ENCODE peak calls at places on chromosomes 11 and 22, in six cellular contexts. W, A, E, I, F and S are unnamed samples.

GRCh38 chr22:40377931-40378330 is 7.5 kb downstream of the SGSM3 start:
- DNase-seq in W (no peak), A (no peak), E (no peak), I (no peak), F (no peak), S (no peak)

GRCh38 chr11:70603756-70604211 is 205.5 kb downstream of the CTTN start:
- DNase-seq in W (no peak), A (no peak), E (no peak), I (no peak), F (no peak), S (peak; percentile 27)

GRCh38 chr22:37254206-37254866 is 10.3 kb upstream of the RAC2 start:
- DNase-seq in W (no peak), A (no peak), E (no peak), I (no peak), F (no peak), S (no peak)

GRCh38 chr11:116333193-116333592 is 439.6 kb downstream of the BUD13 start:
- DNase-seq in W (no peak), A (no peak), E (no peak), I (no peak), F (no peak), S (no peak)

GRCh38 chr11:117143390-117143789 is 697 bp upstream of the PAFAH1B2 start:
- DNase-seq in W (peak; percentile 75), A (peak; percentile 69), E (peak; percentile 58), I (peak; percentile 82), F (no peak), S (no peak)

GRCh38 chr22:39488563-39489083 is 13.5 kb upstream of the MIEF1 start:
- DNase-seq in W (no peak), A (no peak), E (no peak), I (peak; percentile 58), F (no peak), S (no peak)

GRCh38 chr11:11998091-11998781 is 10.2 kb downstream of the DKK3 start:
- DNase-seq in W (peak; percentile 54), A (no peak), E (no peak), I (no peak), F (no peak), S (no peak)

GRCh38 chr22:26615830-26616435 is 1.9 kb downstream of the CRYBB1 start:
- DNase-seq in W (no peak), A (no peak), E (no peak), I (no peak), F (no peak), S (no peak)

GRCh38 chr11:65311197-65311631 is 3.5 kb upstream of the CDC42EP2 start:
- DNase-seq in W (no peak), A (no peak), E (no peak), I (no peak), F (no peak), S (no peak)

GRCh38 chr22:35394011-35394312 is 6.0 kb upstream of the MCM5 start:
- DNase-seq in W (no peak), A (no peak), E (no peak), I (no peak), F (no peak), S (no peak)

GRCh38 chr11:92627615-92628201 is 341.7 kb upstream of the MTNR1B start:
- DNase-seq in W (no peak), A (no peak), E (no peak), I (no peak), F (no peak), S (no peak)

GRCh38 chr11:18010977-18011586 is 1.8 kb downstream of the SERGEF start:
- DNase-seq in W (no peak), A (no peak), E (no peak), I (no peak), F (no peak), S (no peak)

DNA sequence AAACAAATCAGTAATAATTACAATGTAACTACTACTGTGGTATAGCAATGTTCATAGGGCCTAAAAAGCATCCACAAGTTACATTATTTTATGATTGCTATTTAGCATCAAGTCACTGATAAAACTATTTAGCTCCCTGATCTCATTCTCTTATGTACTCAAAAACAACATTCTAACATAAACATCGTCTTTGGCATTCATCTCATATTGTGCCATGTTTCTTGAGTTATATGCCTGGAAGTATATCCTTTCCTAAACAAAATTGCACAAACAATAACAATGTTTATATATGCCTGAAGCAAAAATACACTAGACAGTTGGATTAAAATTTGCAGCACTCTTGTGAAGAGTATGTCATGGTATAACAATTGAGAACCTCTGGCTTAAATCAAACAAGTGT is 34.1 kb downstream of the HORMAD2 start:
- DNase-seq in W (no peak), A (no peak), E (no peak), I (no peak), F (no peak), S (no peak)
- TF ChIP-seq POLR2A in W (no peak), A (no peak), E (no peak), I (no peak), F (no peak), S (no peak)

DNA sequence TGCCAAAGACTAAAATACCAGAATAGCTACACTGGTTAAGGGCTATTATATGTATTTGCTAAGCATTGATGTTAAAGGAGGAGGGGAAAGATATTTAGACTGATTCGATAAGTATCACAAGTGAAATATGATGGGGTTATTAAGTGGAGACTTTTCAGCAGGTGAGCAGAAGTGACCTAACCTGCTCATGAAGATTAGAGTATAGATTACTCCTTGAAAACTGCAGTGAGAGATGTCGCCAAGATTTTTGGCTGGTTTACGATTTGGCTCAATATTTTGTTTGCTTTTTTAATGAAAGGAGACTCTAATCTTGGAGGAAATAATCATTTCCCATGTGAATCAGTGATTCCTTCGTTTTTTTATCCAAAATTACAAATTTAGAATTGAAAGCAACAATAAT is 1279.5 kb upstream of the TENM4 start:
- DNase-seq in W (no peak), A (no peak), E (no peak), I (no peak), F (no peak), S (no peak)
- H3K36me3 ChIP-seq in W (no peaks in the 10 kb centered on the region), A (no peaks in the 10 kb centered on the region), E (no peaks in the 10 kb centered on the region), I (no peaks in the 10 kb centered on the region), F (no peaks in the 10 kb centered on the region), S (no peaks in the 10 kb centered on the region)

GRCh38 chr22:29606320-29606719 is 2.9 kb downstream of the NF2 start:
- DNase-seq in W (no peak), A (no peak), E (no peak), I (no peak), F (no peak), S (no peak)

GRCh38 chr22:29610780-29611179 is 7.3 kb downstream of the NF2 start:
- DNase-seq in W (no peak), A (no peak), E (no peak), I (no peak), F (no peak), S (no peak)

GRCh38 chr22:29607426-29607825 is 4.0 kb downstream of the NF2 start:
- DNase-seq in W (no peak), A (no peak), E (no peak), I (no peak), F (no peak), S (no peak)

GRCh38 chr22:29605236-29605850 is 1.9 kb downstream of the NF2 start:
- DNase-seq in W (no peak), A (no peak), E (no peak), I (no peak), F (no peak), S (no peak)

DNA sequence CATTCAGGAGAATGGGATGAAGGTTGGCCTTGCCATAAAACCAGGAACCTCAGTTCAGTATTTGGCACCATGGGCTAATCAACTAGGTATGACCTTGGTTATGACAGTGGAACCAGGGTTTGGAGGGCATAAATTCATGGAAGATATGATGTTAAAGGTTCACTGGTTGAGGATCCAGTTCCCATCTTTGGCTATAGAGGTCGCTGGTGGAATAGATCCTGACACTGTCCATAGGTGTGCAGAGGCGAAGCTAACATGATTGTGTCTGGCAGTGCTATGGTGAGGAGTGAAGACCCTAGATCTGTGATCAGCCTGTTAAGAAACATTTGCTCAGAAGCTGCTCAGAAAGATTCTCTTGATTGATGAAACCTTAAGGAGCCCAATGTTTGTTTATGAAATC is 5.7 kb downstream of the NF2 start:
- DNase-seq in W (no peak), A (no peak), E (no peak), I (no peak), F (no peak), S (no peak)
- TF ChIP-seq CTCF in W (peak; percentile 27), A (no peak), E (no peak), I (no peak), F (peak; percentile 43), S (no peak)

GRCh38 chr11:46117842-46118241 is 3.4 kb downstream of the PHF21A start:
- DNase-seq in W (no peak), A (no peak), E (no peak), I (no peak), F (no peak), S (no peak)

GRCh38 chr11:46120711-46121327 is 435 bp downstream of the PHF21A start:
- DNase-seq in W (peak; percentile 59), A (peak; percentile 54), E (peak; percentile 41), I (peak; percentile 80), F (no peak), S (peak; percentile 56)

GRCh38 chr11:46120361-46120710 is 918 bp downstream of the PHF21A start:
- DNase-seq in W (peak; percentile 30), A (peak; percentile 41), E (peak; percentile 29), I (peak; percentile 65), F (no peak), S (peak; percentile 49)

GRCh38 chr11:46119053-46119351 is 2.3 kb downstream of the PHF21A start:
- DNase-seq in W (peak; percentile 23), A (no peak), E (no peak), I (no peak), F (no peak), S (no peak)

DNA sequence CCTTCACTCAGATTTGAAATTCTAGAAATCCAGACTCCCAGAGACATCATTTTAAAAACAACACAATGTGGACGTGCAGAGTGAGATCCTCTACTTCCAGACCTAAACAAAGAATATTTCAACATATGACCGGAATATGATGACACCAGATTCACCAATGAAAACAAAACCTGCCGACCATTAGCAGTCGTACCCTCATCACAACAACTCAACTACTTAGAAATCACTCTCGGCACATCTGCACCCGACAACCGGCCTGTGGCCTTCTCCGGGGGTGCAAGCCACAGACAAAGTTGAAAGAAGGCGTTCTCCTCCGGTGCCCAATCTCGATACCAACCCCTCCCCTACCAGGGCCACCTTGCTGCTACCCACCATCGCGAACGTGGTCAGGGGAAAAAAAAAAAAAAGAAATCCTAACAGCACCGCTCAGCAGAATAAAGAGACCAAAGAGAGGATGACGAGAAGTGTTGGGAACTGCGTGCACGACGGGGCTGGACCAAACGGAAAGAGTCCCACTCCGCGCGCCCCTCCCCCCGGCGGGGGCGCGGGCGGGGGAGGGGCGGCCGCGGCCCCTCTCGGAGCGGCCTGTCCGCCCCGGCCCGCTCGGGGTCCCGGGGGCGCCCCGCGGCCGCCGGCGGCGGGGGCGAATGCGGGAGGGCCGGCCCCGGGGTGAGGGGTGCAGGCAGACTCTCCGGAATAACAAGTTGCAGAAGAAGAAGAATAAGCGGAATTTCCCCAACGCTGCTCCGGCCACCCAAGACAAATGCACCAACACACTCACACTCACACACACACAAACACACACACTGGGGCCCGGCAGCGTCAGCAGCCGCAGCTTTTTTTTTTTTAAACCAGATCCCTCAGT is 1.7 kb downstream of the PHF21A start:
- DNase-seq in W (peak; percentile 70), A (peak; percentile 67), E (peak; percentile 59), I (peak; percentile 73), F (no peak), S (peak; percentile 62)
- TF ChIP-seq POLR2A in W (peak; percentile 30), A (no peak), E (peak; percentile 43), I (no peak), F (peak; percentile 34), S (no peak)

GRCh38 chr11:62559204-62559603 is 12.6 kb upstream of the AHNAK start:
- DNase-seq in W (no peak), A (no peak), E (no peak), I (no peak), F (no peak), S (no peak)
- H3K36me3 ChIP-seq in W (no peaks in the 10 kb centered on the region), A (peaks cover 62% of the 10 kb centered on the region), E (no peaks in the 10 kb centered on the region), I (peaks cover 34% of the 10 kb centered on the region), F (peaks cover 20% of the 10 kb centered on the region), S (peaks cover 33% of the 10 kb centered on the region)